ENCODE peak calls at places on chromosomes 6 and 20, in seven cellular contexts. R, H, K, X, M, I and L are unnamed samples.

GRCh38 chr20:3071610-3072529 is at the start of gene OXT:
- DNase-seq in R (no peak), H (no peak), K (peak), X (no peak), M (peak), I (peak), L (peak)

GRCh38 chr6:43996614-43997341 is 130.5 kb downstream of the MRPL14 start:
- DNase-seq in R (no peak), H (no peak), K (no peak), X (no peak), M (no peak), I (no peak), L (no peak)

GRCh38 chr6:34358389-34358906 is 34.0 kb downstream of the NUDT3 start:
- DNase-seq in R (peak), H (no peak), K (peak), X (no peak), M (peak), I (no peak), L (peak)

GRCh38 chr6:19472168-19472567 is 365.0 kb upstream of the ID4 start:
- DNase-seq in R (peak), H (peak), K (no peak), X (no peak), M (no peak), I (no peak), L (no peak)

GRCh38 chr20:44287272-44288097 is 23.5 kb downstream of the FITM2 start:
- DNase-seq in R (no peak), H (no peak), K (peak), X (no peak), M (no peak), I (no peak), L (no peak)

GRCh38 chr6:160275511-160276003 is 16.9 kb upstream of the SLC22A2 start:
- DNase-seq in R (no peak), H (peak), K (no peak), X (no peak), M (no peak), I (no peak), L (no peak)

GRCh38 chr20:31707994-31708744 is 14.5 kb downstream of the BCL2L1 start:
- DNase-seq in R (no peak), H (no peak), K (peak), X (no peak), M (peak), I (peak), L (no peak)

GRCh38 chr6:155693573-155694428 is 238.2 kb upstream of the NOX3 start:
- DNase-seq in R (no peak), H (no peak), K (no peak), X (no peak), M (no peak), I (peak), L (no peak)

GRCh38 chr20:47352332-47353223 is 3.9 kb downstream of the ZMYND8 start:
- DNase-seq in R (no peak), H (no peak), K (peak), X (no peak), M (no peak), I (no peak), L (no peak)

GRCh38 chr6:57109905-57110304 is 19.9 kb downstream of the ZNF451 start:
- DNase-seq in R (no peak), H (no peak), K (no peak), X (no peak), M (no peak), I (no peak), L (no peak)

GRCh38 chr6:56595490-56596122 is 47.1 kb downstream of the DST start:
- DNase-seq in R (peak), H (no peak), K (peak), X (peak), M (peak), I (peak), L (peak)

GRCh38 chr6:149545258-149545753 is 537 bp downstream of the PPIL4 start:
- DNase-seq in R (peak), H (no peak), K (peak), X (peak), M (no peak), I (peak), L (peak)
- TF ChIP-seq CTCF in R (peak), H (no peak), K (no peak), X (no peak), M (no peak), I (no peak), L (no peak)

GRCh38 chr6:141470810-141471209 is 661.9 kb upstream of the GJE1 start:
- DNase-seq in R (no peak), H (no peak), K (no peak), X (no peak), M (no peak), I (no peak), L (no peak)

GRCh38 chr6:141464490-141464889 is 668.2 kb upstream of the GJE1 start:
- DNase-seq in R (peak), H (no peak), K (no peak), X (no peak), M (no peak), I (no peak), L (no peak)

GRCh38 chr6:141472123-141472522 is 660.6 kb upstream of the GJE1 start:
- DNase-seq in R (no peak), H (no peak), K (no peak), X (no peak), M (no peak), I (no peak), L (no peak)

GRCh38 chr6:141467041-141467440 is 665.7 kb upstream of the GJE1 start:
- DNase-seq in R (no peak), H (no peak), K (no peak), X (no peak), M (no peak), I (no peak), L (no peak)

DNA sequence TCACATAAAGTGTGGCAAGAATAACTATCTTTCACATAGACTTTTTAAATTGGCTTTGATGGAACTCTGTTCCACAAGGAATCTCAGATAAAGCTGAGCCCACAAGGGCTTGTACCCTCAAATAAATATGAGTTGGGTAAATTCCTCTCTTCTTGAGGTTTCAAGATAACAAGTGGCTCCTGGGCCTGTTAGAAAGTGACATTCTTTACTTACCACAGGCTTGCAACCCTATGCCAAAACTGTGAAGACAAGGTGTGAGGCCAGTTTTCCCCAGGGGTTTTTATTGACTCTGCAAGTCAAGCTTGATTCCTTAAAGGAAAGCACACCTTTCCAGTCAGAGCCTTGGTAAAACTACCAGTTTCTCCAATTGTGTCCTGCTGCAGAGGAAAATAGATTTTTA is 664.8 kb upstream of the GJE1 start:
- DNase-seq in R (no peak), H (no peak), K (no peak), X (no peak), M (no peak), I (no peak), L (no peak)
- TF ChIP-seq CTCF in R (no peak), H (no peak), K (no peak), X (no peak), M (no peak), I (no peak), L (no peak)

GRCh38 chr6:35620706-35621105 is 68.0 kb downstream of the FKBP5 start:
- DNase-seq in R (no peak), H (no peak), K (no peak), X (no peak), M (no peak), I (no peak), L (no peak)

GRCh38 chr6:35622283-35622682 is 66.4 kb downstream of the FKBP5 start:
- DNase-seq in R (no peak), H (no peak), K (no peak), X (no peak), M (no peak), I (no peak), L (no peak)

GRCh38 chr6:35629876-35630378 is 58.8 kb downstream of the FKBP5 start:
- DNase-seq in R (no peak), H (no peak), K (no peak), X (no peak), M (no peak), I (no peak), L (no peak)

DNA sequence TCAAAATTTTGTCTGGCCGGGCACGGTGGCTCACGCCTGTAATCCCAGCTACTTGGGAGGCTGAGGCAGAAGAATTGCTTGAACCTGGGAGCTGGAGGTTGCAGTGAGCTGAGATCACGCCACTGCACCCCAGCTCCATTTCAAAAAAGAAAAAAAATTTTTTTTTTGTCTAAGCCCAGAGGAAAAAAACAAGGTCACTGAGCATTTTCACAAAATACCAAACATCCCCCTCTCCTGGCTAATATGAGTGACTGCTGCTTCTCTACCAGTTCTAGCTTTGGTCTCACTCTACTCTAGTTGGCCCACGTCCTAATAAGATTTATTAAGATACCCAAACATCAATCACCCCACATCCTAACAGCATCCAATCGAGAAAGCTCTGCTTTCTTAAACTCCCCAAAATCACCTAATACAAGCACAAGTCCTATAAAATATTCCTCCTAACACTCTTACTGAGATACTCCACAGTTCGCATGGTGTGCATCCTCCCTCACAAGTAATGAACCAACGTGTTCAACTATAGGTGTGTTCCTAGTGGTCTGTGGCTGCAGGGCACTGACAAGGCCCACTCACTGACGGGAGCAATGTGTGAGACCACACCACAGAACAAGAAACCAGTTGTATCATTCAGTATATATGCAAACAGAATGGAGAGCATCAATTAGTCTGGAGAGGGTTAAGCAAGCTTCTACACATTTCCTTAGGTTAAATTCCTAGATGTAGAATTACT is 64.2 kb downstream of the FKBP5 start:
- DNase-seq in R (no peak), H (no peak), K (no peak), X (no peak), M (no peak), I (no peak), L (no peak)
- TF ChIP-seq CTCF in R (peak), H (no peak), K (peak), X (no peak), M (no peak), I (no peak), L (no peak)

GRCh38 chr6:46189726-46190125 is 18.9 kb upstream of the ENPP5 start:
- DNase-seq in R (no peak), H (peak), K (no peak), X (no peak), M (no peak), I (no peak), L (no peak)

GRCh38 chr6:46186583-46186982 is 15.8 kb upstream of the ENPP5 start:
- DNase-seq in R (no peak), H (no peak), K (no peak), X (no peak), M (no peak), I (no peak), L (no peak)

DNA sequence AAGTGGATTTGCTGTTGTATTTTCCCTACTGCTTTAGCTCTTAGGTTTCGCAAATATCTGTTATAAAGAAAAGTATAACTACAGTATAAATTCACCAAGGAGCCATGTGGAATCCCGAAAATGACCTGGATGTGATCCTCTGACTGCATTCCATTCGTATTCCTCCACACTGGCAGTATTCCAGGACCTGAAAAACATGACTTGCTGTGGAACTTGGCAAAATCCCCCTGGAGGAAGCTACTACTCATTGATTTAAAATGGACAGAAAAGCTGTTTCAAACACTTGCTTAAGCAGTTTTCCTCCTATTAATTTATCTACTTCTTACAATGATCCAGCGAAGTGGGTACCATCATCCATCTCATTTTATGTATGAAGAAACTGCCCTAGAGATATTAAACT is 13.3 kb upstream of the ENPP5 start:
- DNase-seq in R (peak), H (no peak), K (no peak), X (no peak), M (no peak), I (no peak), L (no peak)
- TF ChIP-seq CTCF in R (no peak), H (no peak), K (no peak), X (no peak), M (no peak), I (no peak), L (no peak)

GRCh38 chr20:39878321-39878720 is 810.7 kb downstream of the MAFB start:
- DNase-seq in R (no peak), H (no peak), K (no peak), X (no peak), M (no peak), I (no peak), L (no peak)

GRCh38 chr20:39878809-39879208 is 810.2 kb downstream of the MAFB start:
- DNase-seq in R (no peak), H (no peak), K (no peak), X (no peak), M (no peak), I (no peak), L (no peak)

GRCh38 chr20:39879296-39879695 is 809.7 kb downstream of the MAFB start:
- DNase-seq in R (no peak), H (no peak), K (no peak), X (no peak), M (no peak), I (no peak), L (no peak)

GRCh38 chr20:39877792-39878191 is 811.2 kb downstream of the MAFB start:
- DNase-seq in R (no peak), H (no peak), K (no peak), X (no peak), M (no peak), I (no peak), L (peak)

DNA sequence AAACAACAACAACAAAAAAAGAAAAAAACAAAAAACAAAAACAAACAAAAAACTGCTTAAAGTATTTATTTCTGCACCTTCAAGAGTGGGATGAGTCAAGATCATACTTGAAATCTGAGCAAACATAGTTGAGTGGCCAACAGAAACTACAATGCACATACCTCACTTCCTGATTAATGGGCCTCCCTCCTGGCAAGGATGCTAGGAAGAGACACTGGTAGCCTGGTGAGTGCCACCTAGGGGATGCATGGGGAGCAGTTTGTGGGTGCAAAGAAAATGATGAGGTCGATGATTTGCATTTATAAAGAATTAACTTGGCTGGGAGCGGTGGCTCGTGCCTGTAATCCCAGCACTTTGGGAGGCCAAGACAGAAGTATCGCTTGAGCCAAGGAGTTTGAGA is 808.1 kb downstream of the MAFB start:
- DNase-seq in R (peak), H (no peak), K (no peak), X (no peak), M (no peak), I (no peak), L (no peak)
- TF ChIP-seq CTCF in R (peak), H (no peak), K (no peak), X (no peak), M (no peak), I (no peak), L (no peak)

GRCh38 chr6:15274696-15275387 is 29.0 kb downstream of the JARID2 start:
- DNase-seq in R (peak), H (no peak), K (peak), X (no peak), M (no peak), I (no peak), L (no peak)
- TF ChIP-seq CTCF in R (peak), H (no peak), K (peak), X (no peak), M (no peak), I (no peak), L (no peak)

DNA sequence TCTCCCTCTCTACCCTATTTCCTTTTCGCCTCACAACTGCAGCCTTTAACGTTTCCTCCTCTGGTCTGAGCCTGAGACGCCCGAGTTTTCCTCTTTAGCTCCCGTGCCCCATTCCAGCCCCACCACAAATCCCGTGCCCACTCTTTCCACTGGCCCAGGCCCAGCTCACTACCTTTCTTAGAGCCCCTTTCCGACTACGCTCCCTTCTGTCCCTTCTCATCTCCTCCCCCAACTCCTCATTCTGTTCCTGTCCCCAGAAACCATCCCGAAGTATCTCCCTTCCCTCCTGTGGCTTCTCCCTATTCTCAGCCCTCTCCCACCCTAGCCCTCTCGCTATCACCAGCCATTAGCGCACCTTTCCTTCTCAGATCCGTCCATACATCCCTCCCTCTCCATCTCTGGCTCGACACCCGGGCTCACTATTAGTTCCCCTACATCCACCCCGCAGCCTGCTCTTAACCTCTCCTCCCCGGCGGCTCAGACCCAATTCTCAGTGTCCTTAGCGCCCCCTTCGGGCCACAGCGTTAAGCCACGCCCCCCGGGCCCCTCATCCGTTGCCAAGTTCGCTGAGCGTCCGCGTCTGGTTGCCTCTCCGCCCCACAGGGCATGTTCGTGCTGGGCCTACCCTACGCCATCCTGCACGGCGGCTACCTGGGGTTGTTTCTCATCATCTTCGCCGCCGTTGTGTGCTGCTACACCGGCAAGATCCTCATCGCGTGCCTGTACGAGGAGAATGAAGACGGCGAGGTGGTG is 2.7 kb downstream of the SLC32A1 start:
- DNase-seq in R (no peak), H (no peak), K (peak), X (peak), M (peak), I (no peak), L (peak)
- TF ChIP-seq CTCF in R (peak), H (no peak), K (no peak), X (peak), M (peak), I (no peak), L (peak)

DNA sequence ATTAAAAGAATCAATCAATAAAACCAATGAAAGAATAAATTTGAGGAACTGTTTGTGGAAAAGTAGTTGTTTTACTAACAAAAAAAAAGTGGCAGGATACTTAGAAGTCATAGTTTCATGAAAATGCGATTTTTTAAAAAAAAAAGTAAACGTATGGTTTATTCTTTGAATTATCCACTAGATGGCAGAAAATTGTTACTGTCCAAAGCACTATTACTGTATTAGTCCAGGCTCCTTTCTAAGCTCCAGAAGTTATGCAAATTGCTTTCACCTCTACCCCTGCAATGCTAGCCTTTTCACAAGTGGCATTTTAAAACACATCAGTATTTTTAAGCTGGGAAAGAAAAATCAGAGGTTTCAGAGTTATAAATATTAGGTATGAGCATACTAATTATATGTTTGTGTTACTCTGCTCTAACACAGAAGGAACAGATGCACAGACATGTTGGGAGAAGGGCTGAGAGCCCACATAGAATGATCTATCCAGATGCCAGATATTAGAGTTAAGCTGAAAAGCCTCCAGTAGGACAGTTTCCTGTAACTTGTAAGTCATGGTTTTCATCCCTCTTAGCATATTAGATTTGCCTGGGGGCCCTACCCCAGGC is 63.9 kb downstream of the FHL5 start:
- DNase-seq in R (peak), H (no peak), K (no peak), X (no peak), M (no peak), I (no peak), L (no peak)
- TF ChIP-seq CTCF in R (peak), H (peak), K (peak), X (peak), M (peak), I (peak), L (peak)

DNA sequence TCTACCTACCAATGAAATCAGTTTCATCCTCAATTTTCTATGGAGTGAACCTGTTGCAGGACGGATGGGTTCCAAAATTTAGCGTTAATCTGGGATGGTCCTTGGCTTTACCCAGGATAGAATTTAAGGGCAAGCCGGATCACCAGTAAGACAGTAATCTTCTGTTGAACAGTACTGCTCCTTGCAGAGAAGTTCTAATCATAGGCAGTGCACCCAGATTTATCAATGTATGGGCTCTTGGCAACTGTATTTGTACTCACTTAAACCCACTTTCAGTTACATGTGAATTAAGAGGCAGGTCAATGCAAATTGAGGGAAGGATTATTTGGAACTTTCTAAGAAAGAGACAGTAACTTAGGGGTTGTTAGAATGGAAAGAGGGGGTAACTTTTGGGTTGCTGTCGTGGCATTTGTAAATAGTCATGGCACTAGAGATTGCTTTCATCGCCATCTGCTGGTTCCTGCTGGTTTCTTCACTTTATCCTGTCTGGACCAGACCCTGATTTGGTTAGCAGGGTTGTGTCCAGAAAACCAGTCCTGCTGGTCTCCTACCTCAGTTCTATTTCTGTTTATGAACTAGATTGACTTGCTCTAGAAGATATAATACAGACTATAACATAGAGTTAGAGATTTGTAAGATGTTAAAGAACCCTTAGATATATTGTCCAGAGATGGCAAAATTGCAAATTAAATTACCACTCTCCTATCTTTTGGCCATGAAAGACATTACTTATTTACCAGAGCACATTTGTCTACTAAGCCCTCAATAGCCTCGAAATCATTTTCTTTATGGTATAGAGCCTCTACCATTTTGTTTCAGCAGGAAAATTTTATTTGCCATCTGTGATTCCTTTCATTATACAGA is 646.3 kb downstream of the UTRN start:
- DNase-seq in R (peak), H (no peak), K (peak), X (peak), M (peak), I (peak), L (peak)
- TF ChIP-seq CTCF in R (peak), H (peak), K (peak), X (peak), M (peak), I (peak), L (peak)